ENCODE peak calls at places on chromosomes 3 and 15, in six cellular contexts. N is H9, R is mesenchymal stem cell, M is IMR-90, E is H1, X is trophoblast cell. V is an unnamed sample.

GRCh38 chr3:34200576-34200975 is 402.1 kb downstream of the PDCD6IP start:
- DNase-seq in M (no peak), X (no peak), E (no peak), N (no peak), R (no peak), V (no peak)

GRCh38 chr3:17302774-17303173 is 418.0 kb downstream of the PLCL2 start:
- DNase-seq in X (no peak), E (no peak), N (no peak), M (peak; percentile 28), R (no peak), V (no peak)

GRCh38 chr3:133401374-133402135 is 1.7 kb downstream of the BFSP2 start:
- DNase-seq in R (no peak), M (peak; percentile 77), N (no peak), X (no peak), E (no peak), V (no peak)

GRCh38 chr15:25171111-25171811 is 216.5 kb downstream of the SNRPN start:
- DNase-seq in M (no peak), N (peak; percentile 11), X (no peak), R (no peak), E (peak; percentile 26), V (no peak)

GRCh38 chr3:11379824-11380281 is 107.7 kb downstream of the ATG7 start:
- DNase-seq in M (no peak), E (no peak), X (no peak), R (peak; percentile 51), N (no peak), V (no peak)

GRCh38 chr3:107985496-107985895 is 105.3 kb downstream of the CD47 start:
- DNase-seq in R (no peak), E (no peak), X (peak; percentile 19), M (no peak), N (no peak), V (no peak)

GRCh38 chr3:150345021-150345538 is 63.0 kb upstream of the TSC22D2 start:
- DNase-seq in R (peak; percentile 40), M (no peak), X (peak; percentile 100), N (peak; percentile 44), E (no peak), V (no peak)

GRCh38 chr3:45010718-45011355 is 15.3 kb upstream of the CLEC3B start:
- DNase-seq in R (peak; percentile 59), N (no peak), X (peak; percentile 38), E (no peak), M (peak; percentile 67), V (no peak)

GRCh38 chr15:66721501-66721937 is 19.5 kb downstream of the SMAD6 start:
- DNase-seq in R (no peak), M (peak; percentile 30), X (peak; percentile 98), E (no peak), N (no peak), V (no peak)

GRCh38 chr3:28935141-28935540 is 345.7 kb upstream of the RBMS3 start:
- DNase-seq in N (no peak), X (no peak), E (no peak), M (no peak), R (no peak), V (no peak)

GRCh38 chr3:38610934-38611333 is 38.6 kb downstream of the SCN5A start:
- DNase-seq in R (no peak), N (no peak), X (no peak), M (no peak), E (no peak), V (no peak)

GRCh38 chr3:187698499-187699399 is 3.6 kb downstream of the RTP2 start:
- DNase-seq in R (no peak), E (no peak), N (no peak), M (no peak), X (no peak), V (no peak)

GRCh38 chr3:48681541-48681880 is 4.2 kb downstream of the NCKIPSD start:
- DNase-seq in X (no peak), R (no peak), E (no peak), N (no peak), M (no peak), V (no peak)

GRCh38 chr3:133447751-133448477 is 48.1 kb downstream of the BFSP2 start:
- DNase-seq in R (no peak), N (no peak), X (no peak), E (no peak), M (no peak), V (no peak)

GRCh38 chr3:78258798-78259197 is 1218.9 kb downstream of the ROBO2 start:
- DNase-seq in X (peak; percentile 91), M (peak; percentile 90), N (no peak), E (no peak), R (peak; percentile 38), V (no peak)

GRCh38 chr15:80179025-80179759 is 26.4 kb downstream of the FAH start:
- DNase-seq in R (peak; percentile 90), E (no peak), X (no peak), N (no peak), M (peak; percentile 98), V (no peak)

GRCh38 chr15:101446527-101447167 is 42.9 kb downstream of the PCSK6 start:
- DNase-seq in E (no peak), N (no peak), M (no peak), X (peak; percentile 47), R (peak; percentile 84), V (no peak)

GRCh38 chr3:12643010-12643380 is 20.9 kb downstream of the RAF1 start:
- DNase-seq in M (no peak), E (no peak), R (no peak), X (no peak), N (no peak), V (no peak)

GRCh38 chr3:54225841-54226528 is 103.6 kb downstream of the CACNA2D3 start:
- DNase-seq in N (no peak), R (no peak), M (no peak), E (no peak), X (no peak), V (no peak)

GRCh38 chr3:112002458-112002971 is 3.8 kb downstream of the TAGLN3 start:
- DNase-seq in E (no peak), M (peak; percentile 81), X (no peak), N (no peak), R (no peak), V (no peak)

GRCh38 chr15:77557178-77557960 is 75.3 kb downstream of the LINGO1 start:
- DNase-seq in M (no peak), R (no peak), X (peak; percentile 74), E (no peak), N (no peak), V (no peak)

GRCh38 chr3:8972614-8973013 is 9.3 kb upstream of the RAD18 start:
- DNase-seq in M (peak; percentile 47), R (peak; percentile 49), E (no peak), X (peak; percentile 21), N (no peak), V (no peak)

GRCh38 chr15:65829150-65829764 is 37.2 kb upstream of the DENND4A start:
- DNase-seq in M (peak; percentile 22), R (peak; percentile 29), E (no peak), X (peak; percentile 88), N (no peak), V (no peak)

DNA sequence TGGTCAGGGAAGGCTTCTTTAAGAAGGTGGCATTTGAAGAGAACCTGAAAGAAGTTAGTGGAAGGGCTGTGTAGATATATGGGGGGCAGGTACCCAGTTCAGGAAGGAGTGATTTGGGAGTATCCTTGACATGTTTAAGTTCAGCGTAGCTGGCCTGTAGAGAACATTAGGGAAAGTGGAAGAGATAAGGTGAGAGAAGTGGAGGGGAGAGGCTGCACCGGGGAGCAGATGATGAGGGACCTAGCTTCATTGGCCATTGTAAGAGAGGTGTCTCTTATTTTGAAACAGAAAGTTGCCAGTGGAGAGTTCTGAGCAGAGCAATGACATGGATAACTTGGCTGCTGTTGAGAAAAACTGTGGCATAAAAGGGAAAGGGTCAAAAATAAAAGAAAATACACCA is 44.6 kb upstream of the MME start:
- DNase-seq in R (no peak), E (no peak), M (no peak), N (no peak), X (no peak), V (no peak)
- H3K27ac ChIP-seq in R (no peak overlapping the region), E (no peak overlapping the region), M (no peak overlapping the region), N (no peak overlapping the region), X (no peak overlapping the region), V (no peak overlapping the region)

GRCh38 chr3:101812895-101813294 is 33.9 kb downstream of the NXPE3 start:
- DNase-seq in M (no peak), E (no peak), N (no peak), X (no peak), R (no peak), V (no peak)
- H3K14ac ChIP-seq in M (no peak overlapping the region), E (no peak overlapping the region), N (no peak overlapping the region), X (no peak overlapping the region), R (no peak overlapping the region), V (no peak overlapping the region)

DNA sequence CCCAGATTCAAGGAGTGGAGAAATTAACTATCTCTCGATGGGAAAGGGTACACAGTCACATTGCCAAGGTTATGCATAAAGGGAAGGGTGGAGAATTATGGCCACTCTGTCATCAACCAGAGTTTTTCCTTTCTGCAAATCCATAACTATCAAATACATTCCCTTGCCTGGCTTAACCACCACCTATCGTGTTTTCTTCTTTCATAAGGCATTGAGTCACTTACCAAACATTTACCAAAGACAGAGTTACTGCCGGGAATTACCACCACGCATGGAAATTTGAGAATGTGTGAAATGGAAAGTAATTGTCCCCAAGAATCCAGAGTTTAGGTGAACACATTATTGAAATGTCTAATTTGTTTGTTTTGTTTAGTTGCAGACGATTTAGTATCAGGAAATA is 134.3 kb upstream of the LRRN1 start:
- DNase-seq in M (peak; percentile 8), X (peak; percentile 45), N (no peak), R (no peak), E (no peak), V (no peak)
- H3K27ac ChIP-seq in M (no peak overlapping the region), X (no peak overlapping the region), N (no peak overlapping the region), R (peak overlapping the region; percentile 52), E (no peak overlapping the region), V (no peak overlapping the region)

DNA sequence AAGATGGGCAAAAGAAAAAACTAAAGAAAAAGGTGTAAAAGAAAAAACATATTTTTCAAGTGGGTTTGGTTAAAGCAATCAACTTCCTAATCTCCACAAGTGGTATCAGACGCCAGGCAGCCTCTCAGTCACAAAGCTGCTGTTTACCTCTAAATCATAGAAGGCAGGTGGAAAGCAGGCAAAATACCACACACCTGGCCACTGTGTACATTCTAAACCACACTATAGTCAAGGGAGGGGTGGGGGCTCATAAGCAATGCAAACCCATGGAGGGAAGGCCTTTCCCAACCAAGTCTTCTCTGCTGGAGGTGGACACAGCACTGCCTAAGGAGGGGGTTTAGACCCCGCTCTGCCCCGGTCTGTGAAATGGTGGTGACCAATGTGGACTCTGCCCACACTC is 50.4 kb downstream of the MCF2L2 start:
- DNase-seq in X (no peak), E (peak; percentile 16), N (no peak), M (no peak), R (no peak), V (no peak)
- H3K14ac ChIP-seq in X (peak overlapping the region; percentile 25), E (no peak overlapping the region), N (no peak overlapping the region), M (no peak overlapping the region), R (no peak overlapping the region), V (no peak overlapping the region)

GRCh38 chr3:138717348-138717747 is 108.8 kb downstream of the FAIM start:
- DNase-seq in R (no peak), E (no peak), X (no peak), M (no peak), N (no peak), V (no peak)
- H3K27ac ChIP-seq in R (no peak overlapping the region), E (no peak overlapping the region), X (no peak overlapping the region), M (no peak overlapping the region), N (no peak overlapping the region), V (no peak overlapping the region)

DNA sequence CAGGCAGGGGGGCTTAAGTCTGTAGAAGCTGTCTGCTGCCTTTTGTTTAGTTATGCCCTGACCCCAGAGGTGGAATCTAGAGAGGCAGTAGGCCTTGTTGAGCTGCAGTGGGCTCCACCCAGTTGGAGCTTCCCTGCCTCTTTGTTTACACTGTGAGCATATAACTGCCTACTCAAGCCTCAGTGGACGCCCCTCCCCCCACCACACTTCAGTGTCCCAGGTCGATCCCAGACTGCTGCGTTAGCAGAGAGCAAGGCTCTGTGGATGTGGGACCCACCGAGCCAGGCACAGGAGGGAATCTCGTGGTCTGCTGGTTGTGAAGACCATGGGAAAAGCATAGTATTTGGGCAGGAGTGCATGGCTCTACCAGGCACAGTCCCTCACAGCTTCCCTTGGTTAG is 446.8 kb upstream of the RARB start:
- DNase-seq in N (no peak), R (no peak), E (no peak), M (no peak), X (no peak), V (no peak)
- H3K14ac ChIP-seq in N (no peak overlapping the region), R (no peak overlapping the region), E (no peak overlapping the region), M (no peak overlapping the region), X (no peak overlapping the region), V (peak overlapping the region; percentile 47)